ENCODE peak calls at places on chromosome 3, in six cellular contexts. D is K562, O is A549, Y is choroid plexus epithelial cell, A is right lobe of liver, L is left ventricle myocardium inferior. Z is an unnamed sample.

GRCh38 chr3:50602675-50603191 is 8.8 kb downstream of the CISH start:
- DNase-seq in Y (no peak), D (no peak), O (no peak), L (no peak), A (no peak), Z (no peak)

GRCh38 chr3:13461169-13462124 is 18.7 kb upstream of the HDAC11 start:
- DNase-seq in A (peak), D (peak), L (peak), Y (peak), O (peak), Z (peak)

GRCh38 chr3:145698252-145698651 is 462.7 kb downstream of the PLOD2 start:
- DNase-seq in L (no peak), O (no peak), A (no peak), D (no peak), Y (peak), Z (no peak)

GRCh38 chr3:102529452-102529851 is 94.6 kb downstream of the ZPLD1 start:
- DNase-seq in L (no peak), Y (peak), D (no peak), A (no peak), O (peak), Z (peak)

GRCh38 chr3:61417352-61417751 is 144.0 kb upstream of the PTPRG start:
- DNase-seq in Y (peak), O (no peak), L (no peak), D (no peak), A (no peak), Z (no peak)

GRCh38 chr3:38490288-38490860 is 5.8 kb upstream of the EXOG start:
- DNase-seq in O (no peak), A (no peak), Y (no peak), L (no peak), D (no peak), Z (no peak)

GRCh38 chr3:125023833-125024560 is 31.8 kb downstream of the HEG1 start:
- DNase-seq in A (no peak), D (no peak), Y (no peak), L (no peak), O (no peak), Z (no peak)

GRCh38 chr3:94167796-94168195 is 104.9 kb downstream of the NSUN3 start:
- DNase-seq in Y (no peak), D (no peak), A (no peak), O (no peak), L (no peak), Z (no peak)

GRCh38 chr3:97612632-97613031 is 151.9 kb upstream of the ARL6 start:
- DNase-seq in D (no peak), A (no peak), Y (no peak), O (no peak), L (no peak), Z (no peak)

GRCh38 chr3:99473321-99473751 is 165.1 kb upstream of the COL8A1 start:
- DNase-seq in L (no peak), O (no peak), Y (peak), A (no peak), D (no peak), Z (no peak)

GRCh38 chr3:143302638-143303171 is 183.1 kb downstream of the CHST2 start:
- DNase-seq in O (peak), Y (peak), L (peak), D (no peak), A (peak), Z (no peak)

GRCh38 chr3:42795621-42796181 is 8.6 kb downstream of the HIGD1A start:
- DNase-seq in Y (no peak), A (no peak), L (no peak), O (no peak), D (no peak), Z (no peak)

GRCh38 chr3:159861369-159861987 is 127.2 kb upstream of the IL12A start:
- DNase-seq in D (no peak), O (no peak), L (no peak), A (no peak), Y (peak), Z (peak)

GRCh38 chr3:116980106-116980505 is 270.5 kb downstream of the TUSC7 start:
- DNase-seq in O (no peak), D (no peak), L (no peak), A (no peak), Y (no peak), Z (no peak)

GRCh38 chr3:69712933-69713332 is 26.3 kb upstream of the MITF start:
- DNase-seq in Y (no peak), O (no peak), L (no peak), A (no peak), D (peak), Z (no peak)

GRCh38 chr3:126555795-126556636 is 2.7 kb downstream of the C3orf22 start:
- DNase-seq in L (no peak), O (no peak), Y (no peak), D (no peak), A (no peak), Z (no peak)

GRCh38 chr3:71955549-71956373 is 170.8 kb upstream of the PROK2 start:
- DNase-seq in Y (peak), L (peak), D (peak), A (peak), O (peak), Z (peak)

GRCh38 chr3:67468511-67468910 is 185.9 kb downstream of the SUCLG2 start:
- DNase-seq in O (peak), Y (peak), L (no peak), D (no peak), A (no peak), Z (no peak)

GRCh38 chr3:7508821-7509220 is 647.9 kb downstream of the GRM7 start:
- DNase-seq in A (no peak), Y (peak), D (no peak), O (peak), L (no peak), Z (no peak)

GRCh38 chr3:156389151-156389760 is 165.7 kb downstream of the SSR3 start:
- DNase-seq in L (peak), O (no peak), A (no peak), Y (no peak), D (no peak), Z (no peak)

GRCh38 chr3:156390846-156391245 is 164.1 kb downstream of the SSR3 start:
- DNase-seq in D (no peak), A (no peak), Y (no peak), O (no peak), L (no peak), Z (no peak)

GRCh38 chr3:156383433-156384025 is 171.4 kb downstream of the SSR3 start:
- DNase-seq in L (no peak), O (no peak), A (no peak), Y (no peak), D (no peak), Z (no peak)

GRCh38 chr3:156382458-156383346 is 172.2 kb downstream of the SSR3 start:
- DNase-seq in L (no peak), A (no peak), D (peak), O (peak), Y (peak), Z (peak)

GRCh38 chr3:156388469-156389150 is 166.3 kb downstream of the SSR3 start:
- DNase-seq in A (no peak), L (peak), Y (peak), O (no peak), D (no peak), Z (peak)
- H3K4me3 ChIP-seq in A (no peak), L (no peak), Y (no peak), O (no peak), D (no peak), Z (no peak)

GRCh38 chr3:134190272-134190671 is 60.4 kb downstream of the RYK start:
- DNase-seq in L (no peak), Y (peak), D (no peak), A (no peak), O (no peak), Z (no peak)
- TF ChIP-seq CTCF in L (no peak), Y (no peak), D (no peak), A (no peak), O (no peak), Z (no peak)

DNA sequence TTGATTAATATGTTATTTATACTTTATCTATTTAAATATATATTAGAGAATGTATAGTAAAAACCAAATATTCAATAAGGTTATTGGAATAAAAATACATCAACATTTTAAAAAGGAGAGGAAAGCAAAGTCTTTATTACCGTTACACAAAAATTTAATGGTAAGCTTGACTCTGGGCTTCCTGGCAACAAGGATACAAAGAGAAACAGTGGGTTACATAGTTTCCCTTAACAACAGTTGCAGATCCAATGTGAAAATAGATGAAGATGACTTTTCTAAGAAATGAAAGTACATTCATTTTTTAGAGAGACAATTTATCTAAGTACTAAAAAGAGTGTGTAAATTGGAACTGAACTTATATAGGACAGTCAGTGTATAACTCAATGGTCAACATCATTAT is 6.0 kb upstream of the PHLDB2 start:
- DNase-seq in L (no peak), D (no peak), O (no peak), A (no peak), Y (no peak), Z (no peak)
- H3K4me3 ChIP-seq in L (no peak), D (no peak), O (no peak), A (no peak), Y (no peak), Z (no peak)

DNA sequence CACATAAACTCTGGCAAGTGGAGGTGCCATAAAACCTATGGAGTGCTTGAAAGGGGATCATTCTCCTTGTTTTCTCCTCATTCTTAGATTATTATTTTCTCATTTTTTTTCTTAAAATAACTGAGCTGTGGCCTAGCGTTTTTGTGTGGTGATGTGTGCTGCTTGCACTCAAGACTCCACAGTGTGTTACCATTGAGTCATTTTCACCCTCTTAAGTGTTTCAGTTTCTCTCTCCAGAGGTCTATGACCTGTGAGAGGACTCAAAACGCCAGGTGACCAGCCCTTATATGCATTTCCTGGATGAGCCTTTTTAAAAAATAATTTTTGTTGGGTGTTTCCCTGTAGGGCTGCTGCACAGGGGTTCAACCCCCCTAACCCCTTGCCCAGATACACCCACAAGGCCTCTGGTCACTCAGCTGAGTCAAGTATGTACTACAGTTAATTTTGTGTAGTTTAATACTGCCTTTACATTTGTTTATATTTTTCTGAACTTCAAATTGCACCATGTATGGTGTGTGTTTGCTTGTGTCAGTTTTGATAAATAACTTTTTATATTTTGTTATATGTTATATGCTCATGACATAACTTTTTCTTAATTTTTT is 15.4 kb upstream of the BTLA start:
- DNase-seq in Y (peak), L (no peak), A (no peak), O (no peak), D (no peak), Z (peak)
- TF ChIP-seq CTCF in Y (no peak), L (no peak), A (no peak), O (no peak), D (no peak), Z (no peak)

Z was measured in GM12865.